ENCODE peak calls at places on chromosomes 2 and 18, in ten cellular contexts. W is NCI-H748 treated with DMSO at 0.1 percent for 48 hours; U is activated T-helper 9 cell treated with anti-CD3 and anti-CD28 coated beads, Interleukin-2, amount 50 U/mL, for 16 hours; Q is tibial nerve; I is brain microvascular endothelial cell; J is adipocyte; M is MCF 10A; D is stimulated activated CD8-positive, alpha-beta memory T cell treated with anti-CD3 and anti-CD28 coated beads, Interleukin-15, amount 100 ng/mL, for 4 hours; S is stimulated activated CD4-positive, alpha-beta T cell treated with anti-CD3 and anti-CD28 coated beads, Interleukin-1b, Interleukin-23, amount 100 ng/mL, for 48 hours; A is astrocyte of the hippocampus. K is an unnamed sample.

GRCh38 chr2:46887028-46887885 is 28.3 kb downstream of the MCFD2 start:
- DNase-seq in W (no peak), U (no peak), Q (no peak), I (peak; percentile 67), J (no peak), M (no peak), D (no peak), S (no peak), A (no peak), K (no peak)

GRCh38 chr18:38368886-38369285 is 803.3 kb upstream of the CELF4 start:
- DNase-seq in W (no peak), U (no peak), Q (no peak), I (no peak), J (no peak), M (no peak), D (no peak), S (no peak), A (peak; percentile 3), K (no peak)

GRCh38 chr2:171244466-171244969 is 83.8 kb upstream of the TLK1 start:
- DNase-seq in W (no peak), U (no peak), Q (no peak), I (peak; percentile 68), J (peak; percentile 80), M (peak; percentile 6), D (no peak), S (no peak), A (no peak), K (peak; percentile 17)

GRCh38 chr18:75489493-75490190 is 62.1 kb upstream of the SMIM21 start:
- DNase-seq in W (no peak), U (no peak), Q (peak; percentile 18), I (peak; percentile 90), J (peak; percentile 95), M (peak; percentile 80), D (no peak), S (no peak), A (peak; percentile 90), K (no peak)

GRCh38 chr2:241300000-241300399 is 15.5 kb downstream of the HDLBP start:
- DNase-seq in W (no peak), U (no peak), Q (no peak), I (no peak), J (no peak), M (no peak), D (no peak), S (peak; percentile 18), A (no peak), K (peak; percentile 42)

GRCh38 chr2:64565358-64565757 is 41.2 kb downstream of the AFTPH start:
- DNase-seq in W (no peak), U (no peak), Q (no peak), I (no peak), J (no peak), M (no peak), D (no peak), S (no peak), A (no peak), K (no peak)

GRCh38 chr2:239895116-239895515 is 130.0 kb downstream of the NDUFA10 start:
- DNase-seq in W (no peak), U (no peak), Q (no peak), I (no peak), J (no peak), M (no peak), D (no peak), S (no peak), A (no peak), K (no peak)

GRCh38 chr18:45879681-45880655 is 54.5 kb downstream of the SIGLEC15 start:
- DNase-seq in W (peak; percentile 40), U (peak; percentile 68), Q (peak; percentile 50), I (peak; percentile 47), J (peak; percentile 74), M (peak; percentile 65), D (peak; percentile 31), S (peak; percentile 63), A (peak; percentile 85), K (peak; percentile 81)

GRCh38 chr2:191249131-191249813 is 4.1 kb downstream of the MYO1B start:
- DNase-seq in W (no peak), U (no peak), Q (no peak), I (no peak), J (peak; percentile 44), M (no peak), D (no peak), S (no peak), A (no peak), K (no peak)

GRCh38 chr2:118667964-118668363 is 179.5 kb downstream of the EN1 start:
- DNase-seq in W (no peak), U (no peak), Q (no peak), I (peak; percentile 48), J (peak; percentile 44), M (no peak), D (no peak), S (no peak), A (peak; percentile 68), K (no peak)

GRCh38 chr2:183081908-183082307 is 3.4 kb downstream of the DUSP19 start:
- DNase-seq in W (no peak), U (no peak), Q (no peak), I (no peak), J (peak; percentile 54), M (peak; percentile 40), D (no peak), S (no peak), A (no peak), K (no peak)

GRCh38 chr18:58671122-58671940 is at the start of gene MALT1:
- DNase-seq in W (peak; percentile 73), U (peak; percentile 94), Q (peak; percentile 85), I (peak; percentile 83), J (peak; percentile 97), M (peak; percentile 91), D (peak; percentile 82), S (peak; percentile 92), A (peak; percentile 97), K (peak; percentile 96)

GRCh38 chr2:7694066-7695000 is 777.1 kb downstream of the RNF144A start:
- DNase-seq in W (peak; percentile 50), U (no peak), Q (no peak), I (no peak), J (no peak), M (no peak), D (no peak), S (peak; percentile 19), A (no peak), K (peak; percentile 65)

GRCh38 chr18:621181-621580 is 24.4 kb downstream of the CLUL1 start:
- DNase-seq in W (no peak), U (no peak), Q (no peak), I (no peak), J (peak; percentile 32), M (peak; percentile 33), D (no peak), S (no peak), A (no peak), K (no peak)

GRCh38 chr18:13998571-13998970 is 83.2 kb upstream of the MC2R start:
- DNase-seq in W (no peak), U (no peak), Q (no peak), I (no peak), J (no peak), M (no peak), D (no peak), S (no peak), A (no peak), K (no peak)

GRCh38 chr2:8408560-8409460 is 273.0 kb upstream of the ID2 start:
- DNase-seq in W (no peak), U (peak; percentile 63), Q (no peak), I (no peak), J (no peak), M (no peak), D (peak; percentile 25), S (peak; percentile 89), A (no peak), K (peak; percentile 91)

GRCh38 chr2:42128731-42129486 is 40.2 kb upstream of the EML4 start:
- DNase-seq in W (no peak), U (no peak), Q (no peak), I (no peak), J (no peak), M (no peak), D (no peak), S (no peak), A (no peak), K (no peak)

GRCh38 chr18:77815666-77816338 is 566.2 kb downstream of the GALR1 start:
- DNase-seq in W (no peak), U (no peak), Q (no peak), I (no peak), J (no peak), M (no peak), D (no peak), S (no peak), A (no peak), K (no peak)